ENCODE peak calls at places on chromosome X, in eight cellular contexts. One of them, this sample, is unnamed.

GRCh38 chrX:153448556-153449280 is 2.9 kb upstream of the TREX2 start:
- DNase-seq in thoracic aorta: no peak
- DNase-seq in DMS153: no peak
- DNase-seq in non-pigmented ciliary epithelial cell: no peak
- DNase-seq in HEK293T: no peak
- DNase-seq in activated naive CD4-positive, alpha-beta T cell treated with anti-CD3 and anti-CD28 coated beads for 36 hours: no peak
- DNase-seq in B cell: no peak
- DNase-seq in mesothelial cell of epicardium: no peak
- DNase-seq in this sample: no peak

GRCh38 chrX:9668537-9668936 is 97.1 kb downstream of the GPR143 start:
- DNase-seq in non-pigmented ciliary epithelial cell: no peak
- DNase-seq in thoracic aorta: no peak
- DNase-seq in mesothelial cell of epicardium: no peak
- DNase-seq in B cell: no peak
- DNase-seq in activated naive CD4-positive, alpha-beta T cell treated with anti-CD3 and anti-CD28 coated beads for 36 hours: no peak
- DNase-seq in DMS153: no peak
- DNase-seq in HEK293T: no peak
- DNase-seq in this sample: no peak

GRCh38 chrX:53357799-53358530 is 64.5 kb downstream of the SMC1A start:
- DNase-seq in non-pigmented ciliary epithelial cell: no peak
- DNase-seq in thoracic aorta: no peak
- DNase-seq in HEK293T: no peak
- DNase-seq in mesothelial cell of epicardium: no peak
- DNase-seq in DMS153: no peak
- DNase-seq in activated naive CD4-positive, alpha-beta T cell treated with anti-CD3 and anti-CD28 coated beads for 36 hours: no peak
- DNase-seq in B cell: no peak
- DNase-seq in this sample: no peak

GRCh38 chrX:154040307-154040756 is 20.6 kb upstream of the IRAK1 start:
- DNase-seq in HEK293T: no peak
- DNase-seq in thoracic aorta: no peak
- DNase-seq in activated naive CD4-positive, alpha-beta T cell treated with anti-CD3 and anti-CD28 coated beads for 36 hours: no peak
- DNase-seq in mesothelial cell of epicardium: no peak
- DNase-seq in DMS153: no peak
- DNase-seq in non-pigmented ciliary epithelial cell: peak
- DNase-seq in B cell: no peak
- DNase-seq in this sample: no peak

GRCh38 chrX:11472879-11473278 is 179.7 kb downstream of the AMELX start:
- DNase-seq in B cell: no peak
- DNase-seq in mesothelial cell of epicardium: no peak
- DNase-seq in DMS153: no peak
- DNase-seq in non-pigmented ciliary epithelial cell: no peak
- DNase-seq in thoracic aorta: no peak
- DNase-seq in HEK293T: no peak
- DNase-seq in activated naive CD4-positive, alpha-beta T cell treated with anti-CD3 and anti-CD28 coated beads for 36 hours: no peak
- DNase-seq in this sample: no peak

GRCh38 chrX:38868941-38869378 is 67.7 kb downstream of the MID1IP1 start:
- DNase-seq in non-pigmented ciliary epithelial cell: no peak
- DNase-seq in HEK293T: no peak
- DNase-seq in B cell: no peak
- DNase-seq in mesothelial cell of epicardium: no peak
- DNase-seq in activated naive CD4-positive, alpha-beta T cell treated with anti-CD3 and anti-CD28 coated beads for 36 hours: no peak
- DNase-seq in DMS153: no peak
- DNase-seq in thoracic aorta: peak
- DNase-seq in this sample: no peak

GRCh38 chrX:129540725-129541184 is 696 bp downstream of the OCRL start:
- DNase-seq in mesothelial cell of epicardium: no peak
- DNase-seq in activated naive CD4-positive, alpha-beta T cell treated with anti-CD3 and anti-CD28 coated beads for 36 hours: no peak
- DNase-seq in non-pigmented ciliary epithelial cell: no peak
- DNase-seq in thoracic aorta: no peak
- DNase-seq in HEK293T: peak
- DNase-seq in B cell: peak
- DNase-seq in DMS153: no peak
- DNase-seq in this sample: peak

GRCh38 chrX:70087857-70088256 is 25.6 kb downstream of the OTUD6A start:
- DNase-seq in non-pigmented ciliary epithelial cell: no peak
- DNase-seq in activated naive CD4-positive, alpha-beta T cell treated with anti-CD3 and anti-CD28 coated beads for 36 hours: no peak
- DNase-seq in thoracic aorta: no peak
- DNase-seq in mesothelial cell of epicardium: no peak
- DNase-seq in B cell: no peak
- DNase-seq in DMS153: peak
- DNase-seq in HEK293T: no peak
- DNase-seq in this sample: no peak

GRCh38 chrX:19085975-19086772 is 36.1 kb downstream of the ADGRG2 start:
- DNase-seq in HEK293T: no peak
- DNase-seq in activated naive CD4-positive, alpha-beta T cell treated with anti-CD3 and anti-CD28 coated beads for 36 hours: no peak
- DNase-seq in B cell: no peak
- DNase-seq in mesothelial cell of epicardium: no peak
- DNase-seq in DMS153: no peak
- DNase-seq in thoracic aorta: no peak
- DNase-seq in non-pigmented ciliary epithelial cell: no peak
- DNase-seq in this sample: peak

GRCh38 chrX:155632424-155633100 is 19.8 kb upstream of the TMLHE start:
- DNase-seq in mesothelial cell of epicardium: no peak
- DNase-seq in non-pigmented ciliary epithelial cell: no peak
- DNase-seq in DMS153: no peak
- DNase-seq in activated naive CD4-positive, alpha-beta T cell treated with anti-CD3 and anti-CD28 coated beads for 36 hours: peak
- DNase-seq in thoracic aorta: no peak
- DNase-seq in HEK293T: no peak
- DNase-seq in B cell: peak
- DNase-seq in this sample: no peak

GRCh38 chrX:120428309-120428708 is 40.8 kb downstream of the LAMP2 start:
- DNase-seq in DMS153: no peak
- DNase-seq in HEK293T: no peak
- DNase-seq in thoracic aorta: no peak
- DNase-seq in activated naive CD4-positive, alpha-beta T cell treated with anti-CD3 and anti-CD28 coated beads for 36 hours: no peak
- DNase-seq in non-pigmented ciliary epithelial cell: no peak
- DNase-seq in B cell: no peak
- DNase-seq in mesothelial cell of epicardium: no peak
- DNase-seq in this sample: no peak

GRCh38 chrX:29071525-29071924 is 484.3 kb downstream of the IL1RAPL1 start:
- DNase-seq in mesothelial cell of epicardium: no peak
- DNase-seq in DMS153: no peak
- DNase-seq in thoracic aorta: no peak
- DNase-seq in HEK293T: no peak
- DNase-seq in non-pigmented ciliary epithelial cell: peak
- DNase-seq in B cell: no peak
- DNase-seq in activated naive CD4-positive, alpha-beta T cell treated with anti-CD3 and anti-CD28 coated beads for 36 hours: no peak
- DNase-seq in this sample: no peak

GRCh38 chrX:102837843-102838242 is 99.2 kb upstream of the RAB40AL start:
- DNase-seq in HEK293T: no peak
- DNase-seq in non-pigmented ciliary epithelial cell: no peak
- DNase-seq in DMS153: no peak
- DNase-seq in thoracic aorta: no peak
- DNase-seq in B cell: no peak
- DNase-seq in mesothelial cell of epicardium: no peak
- DNase-seq in activated naive CD4-positive, alpha-beta T cell treated with anti-CD3 and anti-CD28 coated beads for 36 hours: no peak
- DNase-seq in this sample: no peak

GRCh38 chrX:66008403-66008970 is 31.4 kb downstream of the VSIG4 start:
- DNase-seq in thoracic aorta: no peak
- DNase-seq in HEK293T: no peak
- DNase-seq in non-pigmented ciliary epithelial cell: no peak
- DNase-seq in DMS153: no peak
- DNase-seq in activated naive CD4-positive, alpha-beta T cell treated with anti-CD3 and anti-CD28 coated beads for 36 hours: no peak
- DNase-seq in B cell: no peak
- DNase-seq in mesothelial cell of epicardium: no peak
- DNase-seq in this sample: no peak

GRCh38 chrX:38558681-38559080 is 2.7 kb upstream of the TSPAN7 start:
- DNase-seq in HEK293T: no peak
- DNase-seq in activated naive CD4-positive, alpha-beta T cell treated with anti-CD3 and anti-CD28 coated beads for 36 hours: no peak
- DNase-seq in DMS153: no peak
- DNase-seq in B cell: no peak
- DNase-seq in mesothelial cell of epicardium: no peak
- DNase-seq in thoracic aorta: no peak
- DNase-seq in non-pigmented ciliary epithelial cell: no peak
- DNase-seq in this sample: no peak

GRCh38 chrX:22339459-22339858 is 66.7 kb downstream of the CBLL2 start:
- DNase-seq in non-pigmented ciliary epithelial cell: no peak
- DNase-seq in mesothelial cell of epicardium: no peak
- DNase-seq in activated naive CD4-positive, alpha-beta T cell treated with anti-CD3 and anti-CD28 coated beads for 36 hours: no peak
- DNase-seq in DMS153: no peak
- DNase-seq in B cell: no peak
- DNase-seq in HEK293T: no peak
- DNase-seq in thoracic aorta: no peak
- DNase-seq in this sample: no peak

GRCh38 chrX:71923516-71923915 is 12.9 kb downstream of the NHSL2 start:
- DNase-seq in thoracic aorta: no peak
- DNase-seq in non-pigmented ciliary epithelial cell: no peak
- DNase-seq in B cell: no peak
- DNase-seq in DMS153: no peak
- DNase-seq in activated naive CD4-positive, alpha-beta T cell treated with anti-CD3 and anti-CD28 coated beads for 36 hours: no peak
- DNase-seq in mesothelial cell of epicardium: no peak
- DNase-seq in HEK293T: no peak
- DNase-seq in this sample: no peak

GRCh38 chrX:147173586-147173985 is 359.0 kb upstream of the CXorf51A start:
- DNase-seq in thoracic aorta: no peak
- DNase-seq in DMS153: no peak
- DNase-seq in HEK293T: no peak
- DNase-seq in non-pigmented ciliary epithelial cell: no peak
- DNase-seq in mesothelial cell of epicardium: no peak
- DNase-seq in activated naive CD4-positive, alpha-beta T cell treated with anti-CD3 and anti-CD28 coated beads for 36 hours: no peak
- DNase-seq in B cell: no peak
- DNase-seq in this sample: no peak

GRCh38 chrX:8738588-8739189 is 6.8 kb upstream of the ANOS1 start:
- DNase-seq in thoracic aorta: no peak
- DNase-seq in B cell: peak
- DNase-seq in non-pigmented ciliary epithelial cell: no peak
- DNase-seq in activated naive CD4-positive, alpha-beta T cell treated with anti-CD3 and anti-CD28 coated beads for 36 hours: peak
- DNase-seq in DMS153: no peak
- DNase-seq in HEK293T: no peak
- DNase-seq in mesothelial cell of epicardium: no peak
- DNase-seq in this sample: peak

GRCh38 chrX:129019412-129019811 is 503.9 kb downstream of the SMARCA1 start:
- DNase-seq in DMS153: no peak
- DNase-seq in activated naive CD4-positive, alpha-beta T cell treated with anti-CD3 and anti-CD28 coated beads for 36 hours: no peak
- DNase-seq in B cell: no peak
- DNase-seq in mesothelial cell of epicardium: no peak
- DNase-seq in thoracic aorta: no peak
- DNase-seq in non-pigmented ciliary epithelial cell: no peak
- DNase-seq in HEK293T: no peak
- DNase-seq in this sample: no peak

GRCh38 chrX:108439434-108439883 is at the start of gene COL4A5:
- DNase-seq in activated naive CD4-positive, alpha-beta T cell treated with anti-CD3 and anti-CD28 coated beads for 36 hours: no peak
- DNase-seq in HEK293T: peak
- DNase-seq in thoracic aorta: no peak
- DNase-seq in B cell: no peak
- DNase-seq in non-pigmented ciliary epithelial cell: peak
- DNase-seq in DMS153: no peak
- DNase-seq in mesothelial cell of epicardium: peak
- DNase-seq in this sample: peak

GRCh38 chrX:71545364-71545763 is 12.5 kb downstream of the OGT start:
- DNase-seq in activated naive CD4-positive, alpha-beta T cell treated with anti-CD3 and anti-CD28 coated beads for 36 hours: no peak
- DNase-seq in non-pigmented ciliary epithelial cell: no peak
- DNase-seq in DMS153: no peak
- DNase-seq in HEK293T: no peak
- DNase-seq in mesothelial cell of epicardium: no peak
- DNase-seq in thoracic aorta: no peak
- DNase-seq in B cell: no peak
- DNase-seq in this sample: no peak

GRCh38 chrX:44343412-44343942 is at the start of gene EFHC2:
- DNase-seq in thoracic aorta: no peak
- DNase-seq in mesothelial cell of epicardium: peak
- DNase-seq in DMS153: no peak
- DNase-seq in activated naive CD4-positive, alpha-beta T cell treated with anti-CD3 and anti-CD28 coated beads for 36 hours: peak
- DNase-seq in HEK293T: no peak
- DNase-seq in B cell: peak
- DNase-seq in non-pigmented ciliary epithelial cell: no peak
- DNase-seq in this sample: peak

GRCh38 chrX:3550160-3550765 is 163.2 kb downstream of the PRKX start:
- DNase-seq in B cell: no peak
- DNase-seq in mesothelial cell of epicardium: no peak
- DNase-seq in DMS153: no peak
- DNase-seq in HEK293T: peak
- DNase-seq in non-pigmented ciliary epithelial cell: no peak
- DNase-seq in thoracic aorta: no peak
- DNase-seq in activated naive CD4-positive, alpha-beta T cell treated with anti-CD3 and anti-CD28 coated beads for 36 hours: no peak
- DNase-seq in this sample: no peak

GRCh38 chrX:6810796-6811195 is 275.9 kb upstream of the VCX3A start:
- DNase-seq in DMS153: no peak
- DNase-seq in HEK293T: no peak
- DNase-seq in thoracic aorta: no peak
- DNase-seq in non-pigmented ciliary epithelial cell: no peak
- DNase-seq in B cell: no peak
- DNase-seq in mesothelial cell of epicardium: no peak
- DNase-seq in activated naive CD4-positive, alpha-beta T cell treated with anti-CD3 and anti-CD28 coated beads for 36 hours: no peak
- DNase-seq in this sample: no peak

GRCh38 chrX:13780868-13781427 is 35.9 kb downstream of the GPM6B start:
- DNase-seq in non-pigmented ciliary epithelial cell: no peak
- DNase-seq in B cell: no peak
- DNase-seq in activated naive CD4-positive, alpha-beta T cell treated with anti-CD3 and anti-CD28 coated beads for 36 hours: no peak
- DNase-seq in thoracic aorta: no peak
- DNase-seq in HEK293T: no peak
- DNase-seq in DMS153: no peak
- DNase-seq in mesothelial cell of epicardium: no peak
- DNase-seq in this sample: no peak

GRCh38 chrX:121365572-121366161 is 318.3 kb downstream of the GLUD2 start:
- DNase-seq in mesothelial cell of epicardium: no peak
- DNase-seq in thoracic aorta: no peak
- DNase-seq in activated naive CD4-positive, alpha-beta T cell treated with anti-CD3 and anti-CD28 coated beads for 36 hours: no peak
- DNase-seq in HEK293T: no peak
- DNase-seq in B cell: no peak
- DNase-seq in non-pigmented ciliary epithelial cell: no peak
- DNase-seq in DMS153: no peak
- DNase-seq in this sample: no peak

GRCh38 chrX:78555401-78555980 is 103.6 kb downstream of the RTL3 start:
- DNase-seq in activated naive CD4-positive, alpha-beta T cell treated with anti-CD3 and anti-CD28 coated beads for 36 hours: no peak
- DNase-seq in DMS153: no peak
- DNase-seq in HEK293T: no peak
- DNase-seq in mesothelial cell of epicardium: no peak
- DNase-seq in B cell: peak
- DNase-seq in non-pigmented ciliary epithelial cell: no peak
- DNase-seq in thoracic aorta: no peak
- DNase-seq in this sample: no peak

GRCh38 chrX:150366951-150367545 is 3.9 kb downstream of the MAMLD1 start:
- DNase-seq in mesothelial cell of epicardium: no peak
- DNase-seq in B cell: peak
- DNase-seq in thoracic aorta: no peak
- DNase-seq in activated naive CD4-positive, alpha-beta T cell treated with anti-CD3 and anti-CD28 coated beads for 36 hours: peak
- DNase-seq in DMS153: no peak
- DNase-seq in HEK293T: no peak
- DNase-seq in non-pigmented ciliary epithelial cell: no peak
- DNase-seq in this sample: no peak

GRCh38 chrX:42577936-42578335 is 200.0 kb downstream of the PPP1R2C start:
- DNase-seq in DMS153: no peak
- DNase-seq in activated naive CD4-positive, alpha-beta T cell treated with anti-CD3 and anti-CD28 coated beads for 36 hours: no peak
- DNase-seq in mesothelial cell of epicardium: no peak
- DNase-seq in B cell: no peak
- DNase-seq in thoracic aorta: no peak
- DNase-seq in HEK293T: no peak
- DNase-seq in non-pigmented ciliary epithelial cell: no peak
- DNase-seq in this sample: no peak

GRCh38 chrX:15946783-15947550 is 92.4 kb upstream of the AP1S2 start:
- DNase-seq in activated naive CD4-positive, alpha-beta T cell treated with anti-CD3 and anti-CD28 coated beads for 36 hours: peak
- DNase-seq in HEK293T: no peak
- DNase-seq in non-pigmented ciliary epithelial cell: peak
- DNase-seq in thoracic aorta: no peak
- DNase-seq in DMS153: no peak
- DNase-seq in B cell: no peak
- DNase-seq in mesothelial cell of epicardium: no peak
- DNase-seq in this sample: no peak